ENCODE peak calls at places on chromosomes 2 and 18, in nine cellular contexts. S is HCT116; I is gastrocnemius medialis; X is spleen; P is cardiac muscle cell; Y is GM23248; U is CD8-positive, alpha-beta memory T cell; E is CD4-positive, alpha-beta memory T cell; R is GM12878. G is an unnamed sample. For H3K4me1, the result is how much of the 10 kb centered on the place peaks cover.

GRCh38 chr2:72533767-72534166 is 292.1 kb downstream of the EXOC6B start:
- DNase-seq in S (peak), I (no peak), X (no peak), P (no peak), Y (peak), U (no peak), E (no peak), R (no peak), G (no peak)

GRCh38 chr2:174335605-174336402 is 1.1 kb downstream of the SP9 start:
- DNase-seq in S (no peak), I (no peak), X (no peak), P (no peak), Y (peak), U (no peak), E (no peak), R (no peak), G (no peak)

GRCh38 chr2:167135691-167136090 is 247.4 kb downstream of the XIRP2 start:
- DNase-seq in S (no peak), I (no peak), X (no peak), P (no peak), Y (no peak), U (no peak), E (no peak), R (no peak), G (no peak)

GRCh38 chr2:30231726-30232026 is 342 bp downstream of the LBH start:
- DNase-seq in S (no peak), I (no peak), X (no peak), P (no peak), Y (no peak), U (no peak), E (no peak), R (no peak), G (no peak)

GRCh38 chr2:164793531-164793930 is 48.1 kb downstream of the COBLL1 start:
- DNase-seq in S (no peak), I (no peak), X (no peak), P (no peak), Y (no peak), U (no peak), E (no peak), R (no peak), G (no peak)

GRCh38 chr2:229815858-229816257 is 101.5 kb upstream of the DNER start:
- DNase-seq in S (peak), I (no peak), X (no peak), P (no peak), Y (peak), U (no peak), E (no peak), R (no peak), G (no peak)

GRCh38 chr2:200411831-200412230 is 98.0 kb downstream of the KCTD18 start:
- DNase-seq in S (no peak), I (no peak), X (no peak), P (no peak), Y (peak), U (no peak), E (no peak), R (no peak), G (no peak)

GRCh38 chr2:163554864-163555263 is 180.9 kb downstream of the FIGN start:
- DNase-seq in S (no peak), I (no peak), X (no peak), P (no peak), Y (peak), U (no peak), E (no peak), R (no peak), G (no peak)

GRCh38 chr2:152166633-152167032 is 8.9 kb downstream of the STAM2 start:
- DNase-seq in S (no peak), I (no peak), X (no peak), P (no peak), Y (peak), U (no peak), E (no peak), R (no peak), G (peak)

GRCh38 chr2:232385660-232386489 is 7.3 kb downstream of the ALPP start:
- DNase-seq in S (peak), I (no peak), X (no peak), P (peak), Y (peak), U (no peak), E (no peak), R (no peak), G (no peak)

GRCh38 chr2:169892951-169893350 is 65.7 kb downstream of the UBR3 start:
- DNase-seq in S (no peak), I (no peak), X (no peak), P (no peak), Y (no peak), U (no peak), E (no peak), R (no peak), G (no peak)

GRCh38 chr2:118388771-118389170 is 300.5 kb downstream of the INSIG2 start:
- DNase-seq in S (no peak), I (no peak), X (no peak), P (no peak), Y (peak), U (no peak), E (no peak), R (no peak), G (no peak)

GRCh38 chr2:290090-290722 is 2.3 kb upstream of the ALKAL2 start:
- DNase-seq in S (no peak), I (peak), X (peak), P (peak), Y (peak), U (peak), E (no peak), R (no peak), G (peak)

GRCh38 chr18:8912348-8913057 is 190.0 kb upstream of the NDUFV2 start:
- DNase-seq in S (no peak), I (no peak), X (peak), P (peak), Y (no peak), U (no peak), E (no peak), R (no peak), G (no peak)

GRCh38 chr2:8376603-8377423 is 305.0 kb upstream of the ID2 start:
- DNase-seq in S (no peak), I (no peak), X (no peak), P (no peak), Y (peak), U (no peak), E (no peak), R (no peak), G (no peak)

GRCh38 chr2:34408100-34408499 is 809.0 kb upstream of the FAM98A start:
- DNase-seq in S (no peak), I (no peak), X (no peak), P (no peak), Y (no peak), U (no peak), E (no peak), R (no peak), G (no peak)

GRCh38 chr2:178666458-178666857 is 140.8 kb downstream of the TTN start:
- DNase-seq in S (no peak), I (no peak), X (no peak), P (no peak), Y (no peak), U (no peak), E (no peak), R (no peak), G (no peak)

GRCh38 chr2:222296911-222297599 is 1.7 kb downstream of the PAX3 start:
- DNase-seq in S (no peak), I (no peak), X (peak), P (no peak), Y (no peak), U (no peak), E (no peak), R (no peak), G (peak)

GRCh38 chr2:196719565-196719872 is 80.0 kb downstream of the GTF3C3 start:
- DNase-seq in S (no peak), I (no peak), X (no peak), P (no peak), Y (no peak), U (no peak), E (no peak), R (no peak), G (no peak)

GRCh38 chr2:191321861-191322662 is 76.9 kb downstream of the MYO1B start:
- DNase-seq in S (peak), I (no peak), X (no peak), P (no peak), Y (peak), U (no peak), E (no peak), R (no peak), G (no peak)

GRCh38 chr2:38163006-38163405 is 87.1 kb upstream of the CYP1B1 start:
- DNase-seq in S (no peak), I (no peak), X (no peak), P (no peak), Y (no peak), U (no peak), E (no peak), R (no peak), G (no peak)

GRCh38 chr2:30649278-30649677 is 158.0 kb downstream of the CAPN13 start:
- DNase-seq in S (no peak), I (no peak), X (no peak), P (no peak), Y (peak), U (no peak), E (no peak), R (no peak), G (no peak)

GRCh38 chr2:196586511-196586991 is 53.0 kb upstream of the CCDC150 start:
- DNase-seq in S (no peak), I (no peak), X (no peak), P (no peak), Y (peak), U (no peak), E (no peak), R (no peak), G (no peak)

GRCh38 chr2:107728586-107728985 is 98.1 kb upstream of the RGPD4 start:
- DNase-seq in S (no peak), I (no peak), X (no peak), P (no peak), Y (no peak), U (no peak), E (no peak), R (no peak), G (no peak)

GRCh38 chr2:17573085-17573805 is 32.7 kb downstream of the VSNL1 start:
- DNase-seq in S (no peak), I (no peak), X (no peak), P (peak), Y (peak), U (no peak), E (no peak), R (no peak), G (no peak)

GRCh38 chr2:178761759-178762371 is 45.4 kb downstream of the TTN start:
- DNase-seq in S (peak), I (no peak), X (no peak), P (peak), Y (peak), U (peak), E (no peak), R (peak), G (no peak)

GRCh38 chr18:23844991-23845680 is 155.9 kb downstream of the LAMA3 start:
- DNase-seq in S (no peak), I (no peak), X (no peak), P (no peak), Y (peak), U (no peak), E (no peak), R (no peak), G (no peak)

GRCh38 chr18:59910967-59911366 is 11.2 kb downstream of the PMAIP1 start:
- DNase-seq in S (no peak), I (no peak), X (no peak), P (no peak), Y (peak), U (no peak), E (no peak), R (no peak), G (no peak)

GRCh38 chr2:239910851-239911629 is 114.1 kb downstream of the NDUFA10 start:
- DNase-seq in S (no peak), I (peak), X (peak), P (no peak), Y (peak), U (no peak), E (no peak), R (no peak), G (no peak)

GRCh38 chr2:199757466-199757865 is 93.5 kb downstream of the FTCDNL1 start:
- DNase-seq in S (no peak), I (peak), X (no peak), P (no peak), Y (peak), U (no peak), E (no peak), R (no peak), G (no peak)

GRCh38 chr2:150214626-150215025 is 272.8 kb downstream of the RND3 start:
- DNase-seq in S (no peak), I (no peak), X (no peak), P (no peak), Y (no peak), U (no peak), E (no peak), R (no peak), G (no peak)

GRCh38 chr2:9734308-9734707 is 103.5 kb upstream of the YWHAQ start:
- DNase-seq in S (no peak), I (no peak), X (no peak), P (no peak), Y (no peak), U (no peak), E (no peak), R (no peak), G (no peak)

GRCh38 chr2:186546842-186547241 is 43.0 kb upstream of the ITGAV start:
- DNase-seq in S (no peak), I (no peak), X (no peak), P (no peak), Y (peak), U (no peak), E (no peak), R (no peak), G (no peak)

GRCh38 chr2:111118455-111119003 is 2.2 kb upstream of the BCL2L11 start:
- DNase-seq in S (no peak), I (no peak), X (peak), P (no peak), Y (no peak), U (no peak), E (no peak), R (no peak), G (no peak)

GRCh38 chr2:108615480-108616090 is 81.3 kb downstream of the LIMS1 start:
- DNase-seq in S (no peak), I (no peak), X (no peak), P (peak), Y (no peak), U (no peak), E (peak), R (no peak), G (peak)

GRCh38 chr2:121478996-121479735 is 51.5 kb upstream of the RNU4ATAC start:
- DNase-seq in S (no peak), I (no peak), X (no peak), P (no peak), Y (no peak), U (no peak), E (no peak), R (no peak), G (no peak)
- H3K4me1 ChIP-seq in S (under half), I (half or more), X (under half), P (under half), Y (half or more), U (under half), E (under half), R (under half), G (under half)

DNA sequence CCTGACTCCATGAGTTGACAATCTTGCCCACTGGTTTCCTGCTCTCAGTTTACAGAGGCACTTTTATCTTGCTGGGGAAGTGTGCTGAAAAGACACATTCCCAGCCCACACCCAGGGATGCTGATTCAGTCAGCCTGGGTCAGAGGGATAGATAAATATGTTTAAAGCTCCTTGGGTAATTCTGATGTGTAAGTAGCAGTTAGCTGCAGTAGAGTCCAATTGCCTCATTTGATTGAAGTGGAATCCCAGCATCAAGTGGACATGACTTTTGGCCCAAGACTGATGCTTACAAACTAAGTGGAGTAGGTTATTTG is 29.4 kb downstream of the PSD4 start:
- DNase-seq in S (no peak), I (no peak), X (peak), P (no peak), Y (peak), U (no peak), E (no peak), R (no peak), G (no peak)
- H3K27ac ChIP-seq in S (no peak), I (no peak), X (no peak), P (no peak), Y (no peak), U (no peak), E (no peak), R (no peak), G (no peak)

GRCh38 chr2:234998404-234999211 is 46.8 kb downstream of the SH3BP4 start:
- DNase-seq in S (no peak), I (peak), X (no peak), P (peak), Y (no peak), U (no peak), E (no peak), R (no peak), G (no peak)
- H3K4me1 ChIP-seq in S (under half), I (under half), X (under half), P (half or more), Y (under half), U (under half), E (under half), R (under half), G (under half)

GRCh38 chr2:74384051-74384450 is 3.9 kb upstream of the DCTN1 start:
- DNase-seq in S (no peak), I (no peak), X (no peak), P (no peak), Y (peak), U (no peak), E (no peak), R (no peak), G (no peak)
- H3K27ac ChIP-seq in S (no peak), I (no peak), X (no peak), P (peak), Y (peak), U (no peak), E (no peak), R (no peak), G (no peak)

GRCh38 chr2:42052702-42053481 is 5.1 kb downstream of the PKDCC start:
- DNase-seq in S (no peak), I (no peak), X (peak), P (peak), Y (no peak), U (no peak), E (no peak), R (no peak), G (no peak)
- H3K4me1 ChIP-seq in S (under half), I (half or more), X (under half), P (half or more), Y (under half), U (under half), E (under half), R (under half), G (under half)

GRCh38 chr2:144605232-144605631 is 85.3 kb upstream of the ZEB2 start:
- DNase-seq in S (no peak), I (no peak), X (no peak), P (no peak), Y (no peak), U (no peak), E (no peak), R (no peak), G (no peak)

GRCh38 chr2:144606756-144607498 is 87.0 kb upstream of the ZEB2 start:
- DNase-seq in S (no peak), I (no peak), X (no peak), P (no peak), Y (no peak), U (no peak), E (no peak), R (no peak), G (no peak)

GRCh38 chr2:144603334-144603733 is 83.4 kb upstream of the ZEB2 start:
- DNase-seq in S (no peak), I (no peak), X (no peak), P (no peak), Y (no peak), U (no peak), E (no peak), R (no peak), G (no peak)

GRCh38 chr2:144607899-144608477 is 88.1 kb upstream of the ZEB2 start:
- DNase-seq in S (no peak), I (peak), X (no peak), P (no peak), Y (peak), U (no peak), E (no peak), R (no peak), G (no peak)
- H3K27ac ChIP-seq in S (no peak), I (no peak), X (peak), P (no peak), Y (no peak), U (no peak), E (no peak), R (no peak), G (no peak)